ENCODE peak calls at places on chromosomes 7 and 10, in five cellular contexts. One of them, this sample, is unnamed.

GRCh38 chr7:140646931-140647647 is 6.5 kb upstream of the DENND2A start:
- DNase-seq in breast epithelium: no peak
- DNase-seq in AG04450: no peak
- DNase-seq in foreskin fibroblast: peak; percentile 60
- DNase-seq in HCT116: peak; percentile 50
- DNase-seq in this sample: no peak

GRCh38 chr10:70673929-70674559 is 1.7 kb downstream of the ADAMTS14 start:
- DNase-seq in breast epithelium: no peak
- DNase-seq in AG04450: no peak
- DNase-seq in foreskin fibroblast: no peak
- DNase-seq in HCT116: no peak
- DNase-seq in this sample: no peak

GRCh38 chr7:117645456-117646181 is 165.8 kb downstream of the CFTR start:
- DNase-seq in breast epithelium: no peak
- DNase-seq in AG04450: no peak
- DNase-seq in foreskin fibroblast: peak; percentile 3
- DNase-seq in HCT116: no peak
- DNase-seq in this sample: no peak

GRCh38 chr10:58734116-58734515 is 221.4 kb downstream of the BICC1 start:
- DNase-seq in breast epithelium: no peak
- DNase-seq in AG04450: peak; percentile 11
- DNase-seq in foreskin fibroblast: peak; percentile 34
- DNase-seq in HCT116: no peak
- DNase-seq in this sample: no peak

GRCh38 chr7:14837216-14837615 is 65.3 kb downstream of the DGKB start:
- DNase-seq in breast epithelium: no peak
- DNase-seq in AG04450: no peak
- DNase-seq in foreskin fibroblast: peak; percentile 76
- DNase-seq in HCT116: no peak
- DNase-seq in this sample: no peak

GRCh38 chr7:142172932-142173331 is 61.4 kb downstream of the MGAM2 start:
- DNase-seq in breast epithelium: no peak
- DNase-seq in AG04450: no peak
- DNase-seq in foreskin fibroblast: no peak
- DNase-seq in HCT116: no peak
- DNase-seq in this sample: no peak

GRCh38 chr10:44647877-44648542 is 263.1 kb upstream of the CXCL12 start:
- DNase-seq in breast epithelium: no peak
- DNase-seq in AG04450: peak; percentile 71
- DNase-seq in foreskin fibroblast: peak; percentile 94
- DNase-seq in HCT116: no peak
- DNase-seq in this sample: no peak

GRCh38 chr7:88224596-88225275 is 4.9 kb upstream of the SRI start:
- DNase-seq in breast epithelium: no peak
- DNase-seq in AG04450: no peak
- DNase-seq in foreskin fibroblast: peak; percentile 76
- DNase-seq in HCT116: no peak
- DNase-seq in this sample: no peak

GRCh38 chr10:98858525-98858924 is 377.1 kb downstream of the HPSE2 start:
- DNase-seq in breast epithelium: no peak
- DNase-seq in AG04450: no peak
- DNase-seq in foreskin fibroblast: peak; percentile 41
- DNase-seq in HCT116: peak; percentile 39
- DNase-seq in this sample: no peak

GRCh38 chr7:54833021-54833467 is 74.0 kb upstream of the SEC61G start:
- DNase-seq in breast epithelium: no peak
- DNase-seq in AG04450: no peak
- DNase-seq in foreskin fibroblast: no peak
- DNase-seq in HCT116: no peak
- DNase-seq in this sample: no peak

GRCh38 chr7:133650487-133651292 is 397.8 kb downstream of the EXOC4 start:
- DNase-seq in breast epithelium: no peak
- DNase-seq in AG04450: no peak
- DNase-seq in foreskin fibroblast: no peak
- DNase-seq in HCT116: no peak
- DNase-seq in this sample: no peak

GRCh38 chr10:70753841-70754621 is 31.1 kb downstream of the TBATA start:
- DNase-seq in breast epithelium: no peak
- DNase-seq in AG04450: no peak
- DNase-seq in foreskin fibroblast: no peak
- DNase-seq in HCT116: no peak
- DNase-seq in this sample: no peak

GRCh38 chr10:127081946-127082345 is 114.4 kb downstream of the INSYN2A start:
- DNase-seq in breast epithelium: no peak
- DNase-seq in AG04450: no peak
- DNase-seq in foreskin fibroblast: no peak
- DNase-seq in HCT116: no peak
- DNase-seq in this sample: no peak

GRCh38 chr10:82643601-82644000 is 768.6 kb downstream of the NRG3 start:
- DNase-seq in breast epithelium: no peak
- DNase-seq in AG04450: no peak
- DNase-seq in foreskin fibroblast: peak; percentile 68
- DNase-seq in HCT116: no peak
- DNase-seq in this sample: no peak

GRCh38 chr10:28250782-28251181 is 52.1 kb downstream of the MPP7 start:
- DNase-seq in breast epithelium: no peak
- DNase-seq in AG04450: no peak
- DNase-seq in foreskin fibroblast: peak; percentile 27
- DNase-seq in HCT116: no peak
- DNase-seq in this sample: no peak

GRCh38 chr10:63346015-63346441 is 119.7 kb downstream of the JMJD1C start:
- DNase-seq in breast epithelium: no peak
- DNase-seq in AG04450: no peak
- DNase-seq in foreskin fibroblast: peak; percentile 40
- DNase-seq in HCT116: no peak
- DNase-seq in this sample: no peak

GRCh38 chr7:155451522-155452239 is 6.2 kb upstream of the EN2 start:
- DNase-seq in breast epithelium: no peak
- DNase-seq in AG04450: no peak
- DNase-seq in foreskin fibroblast: no peak
- DNase-seq in HCT116: no peak
- DNase-seq in this sample: no peak

GRCh38 chr10:3148041-3148440 is 24.5 kb downstream of the PITRM1 start:
- DNase-seq in breast epithelium: no peak
- DNase-seq in AG04450: no peak
- DNase-seq in foreskin fibroblast: no peak
- DNase-seq in HCT116: no peak
- DNase-seq in this sample: no peak

GRCh38 chr7:157674715-157675426 is 338.1 kb downstream of the DNAJB6 start:
- DNase-seq in breast epithelium: no peak
- DNase-seq in AG04450: no peak
- DNase-seq in foreskin fibroblast: no peak
- DNase-seq in HCT116: no peak
- DNase-seq in this sample: no peak

GRCh38 chr10:98425511-98426352 is 10.8 kb upstream of the PYROXD2 start:
- DNase-seq in breast epithelium: no peak
- DNase-seq in AG04450: no peak
- DNase-seq in foreskin fibroblast: peak; percentile 65
- DNase-seq in HCT116: peak; percentile 48
- DNase-seq in this sample: no peak

GRCh38 chr10:35135861-35136260 is 9.2 kb downstream of the CREM start:
- DNase-seq in breast epithelium: no peak
- DNase-seq in AG04450: no peak
- DNase-seq in foreskin fibroblast: no peak
- DNase-seq in HCT116: no peak
- DNase-seq in this sample: no peak

GRCh38 chr10:110226926-110227641 is 19.7 kb downstream of the MXI1 start:
- DNase-seq in breast epithelium: peak; percentile 74
- DNase-seq in AG04450: no peak
- DNase-seq in foreskin fibroblast: no peak
- DNase-seq in HCT116: peak; percentile 49
- DNase-seq in this sample: no peak

GRCh38 chr10:71269301-71270288 is 49.5 kb upstream of the SLC29A3 start:
- DNase-seq in breast epithelium: no peak
- DNase-seq in AG04450: no peak
- DNase-seq in foreskin fibroblast: peak; percentile 44
- DNase-seq in HCT116: no peak
- DNase-seq in this sample: no peak

GRCh38 chr10:65861249-65861648 is 1064.6 kb upstream of the LRRTM3 start:
- DNase-seq in breast epithelium: no peak
- DNase-seq in AG04450: no peak
- DNase-seq in foreskin fibroblast: no peak
- DNase-seq in HCT116: peak; percentile 28
- DNase-seq in this sample: no peak

GRCh38 chr7:134752006-134752760 is 27.3 kb upstream of the CALD1 start:
- DNase-seq in breast epithelium: no peak
- DNase-seq in AG04450: no peak
- DNase-seq in foreskin fibroblast: peak; percentile 75
- DNase-seq in HCT116: no peak
- DNase-seq in this sample: no peak

GRCh38 chr7:25286756-25287155 is 58.5 kb upstream of the NPVF start:
- DNase-seq in breast epithelium: no peak
- DNase-seq in AG04450: no peak
- DNase-seq in foreskin fibroblast: no peak
- DNase-seq in HCT116: no peak
- DNase-seq in this sample: no peak

GRCh38 chr10:42930516-42931205 is 146.2 kb upstream of the RET start:
- DNase-seq in breast epithelium: no peak
- DNase-seq in AG04450: no peak
- DNase-seq in foreskin fibroblast: no peak
- DNase-seq in HCT116: no peak
- DNase-seq in this sample: no peak

GRCh38 chr10:71039551-71039950 is 151.2 kb upstream of the PCBD1 start:
- DNase-seq in breast epithelium: no peak
- DNase-seq in AG04450: no peak
- DNase-seq in foreskin fibroblast: no peak
- DNase-seq in HCT116: no peak
- DNase-seq in this sample: no peak

GRCh38 chr10:17645591-17646345 is 1.8 kb downstream of the STAM start:
- DNase-seq in breast epithelium: no peak
- DNase-seq in AG04450: no peak
- DNase-seq in foreskin fibroblast: no peak
- DNase-seq in HCT116: no peak
- DNase-seq in this sample: no peak

GRCh38 chr7:44727346-44728262 is 21.0 kb upstream of the ZMIZ2 start:
- DNase-seq in breast epithelium: no peak
- DNase-seq in AG04450: peak; percentile 34
- DNase-seq in foreskin fibroblast: peak; percentile 86
- DNase-seq in HCT116: no peak
- DNase-seq in this sample: no peak

GRCh38 chr7:154791611-154792010 is 211.3 kb downstream of the PAXIP1 start:
- DNase-seq in breast epithelium: no peak
- DNase-seq in AG04450: no peak
- DNase-seq in foreskin fibroblast: no peak
- DNase-seq in HCT116: no peak
- DNase-seq in this sample: no peak

DNA sequence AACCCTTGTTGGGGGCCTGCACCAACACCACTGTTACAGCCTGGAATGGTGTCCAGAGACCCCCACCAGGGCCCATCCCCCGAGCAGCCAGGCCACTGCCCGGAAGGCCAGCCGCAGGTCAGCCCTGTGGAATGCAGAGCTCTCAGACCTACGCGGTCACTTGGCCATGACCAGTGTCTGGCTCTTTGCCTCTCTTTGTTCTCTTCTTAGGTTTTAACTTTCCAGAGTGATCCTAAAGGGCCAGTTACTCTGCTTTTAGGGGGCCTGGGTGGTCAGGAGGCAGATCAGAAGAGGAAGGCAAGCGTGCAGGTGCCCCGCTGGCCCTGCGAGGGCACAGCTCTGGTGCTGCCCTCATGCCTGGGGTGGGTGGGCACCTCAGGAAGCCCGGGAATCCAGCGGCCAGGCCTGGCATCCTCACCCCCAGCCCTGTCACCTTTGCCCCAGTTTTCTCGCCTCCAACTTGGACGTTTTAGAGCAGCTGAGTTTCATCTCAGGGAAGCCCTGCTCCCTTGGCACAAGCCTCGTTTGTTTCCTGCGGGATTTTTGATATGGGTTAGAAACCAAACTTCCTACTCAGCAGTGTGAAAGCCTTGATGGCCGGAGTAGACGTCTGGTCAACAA is 62.5 kb upstream of the CHST15 start:
- DNase-seq in breast epithelium: no peak
- DNase-seq in AG04450: no peak
- DNase-seq in foreskin fibroblast: no peak
- DNase-seq in HCT116: no peak
- DNase-seq in this sample: no peak
- H3K4me3 ChIP-seq in breast epithelium: no peak overlapping the region
- H3K4me3 ChIP-seq in AG04450: no peak overlapping the region
- H3K4me3 ChIP-seq in foreskin fibroblast: no peak overlapping the region
- H3K4me3 ChIP-seq in HCT116: no peak overlapping the region
- H3K4me3 ChIP-seq in this sample: no peak overlapping the region

DNA sequence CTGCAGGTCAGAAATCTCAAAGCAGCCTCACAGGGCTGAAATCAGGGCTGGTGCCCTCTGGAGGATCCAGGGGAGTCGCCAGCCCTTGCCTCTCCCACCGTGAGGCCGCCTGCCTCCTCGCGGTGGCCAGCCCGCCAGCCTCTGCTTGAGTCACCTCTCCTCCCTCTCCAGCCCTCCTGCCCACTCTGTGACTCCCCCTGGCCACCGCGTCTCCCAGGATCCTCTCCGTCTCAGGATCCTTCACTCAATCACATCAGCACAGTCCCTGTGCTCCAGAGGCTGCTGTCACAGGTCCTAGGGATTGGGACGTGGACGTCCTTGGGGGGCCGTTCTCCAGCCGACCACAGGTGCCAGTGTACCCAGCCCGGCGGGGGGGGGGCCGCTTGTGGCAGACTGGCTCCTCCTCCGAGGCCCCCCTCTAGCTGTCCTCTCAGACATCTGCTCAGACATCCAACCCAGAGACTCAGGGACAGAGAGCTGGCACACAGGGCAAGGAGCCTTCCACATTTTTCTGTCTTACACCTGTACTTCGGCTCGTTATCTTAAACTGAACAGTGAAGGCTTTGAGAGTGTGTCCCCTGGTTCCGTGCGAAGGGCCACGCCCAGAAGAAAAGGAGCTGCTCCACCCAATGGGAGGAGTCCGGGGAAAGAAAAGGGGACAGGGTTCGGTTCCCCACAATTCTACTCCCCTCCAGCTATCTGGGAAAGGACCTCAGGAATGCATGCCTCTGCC is 9.4 kb upstream of the PPP2R2D start:
- DNase-seq in breast epithelium: no peak
- DNase-seq in AG04450: no peak
- DNase-seq in foreskin fibroblast: peak; percentile 25
- DNase-seq in HCT116: no peak
- DNase-seq in this sample: no peak
- TF ChIP-seq CTCF in breast epithelium: no peak
- TF ChIP-seq CTCF in AG04450: no peak
- TF ChIP-seq CTCF in foreskin fibroblast: no peak
- TF ChIP-seq CTCF in HCT116: peak; percentile 68
- TF ChIP-seq CTCF in this sample: no peak

GRCh38 chr10:132066186-132066585 is 440 bp downstream of the JAKMIP3 start:
- DNase-seq in breast epithelium: no peak
- DNase-seq in AG04450: no peak
- DNase-seq in foreskin fibroblast: peak; percentile 24
- DNase-seq in HCT116: no peak
- DNase-seq in this sample: no peak
- H3K4me3 ChIP-seq in breast epithelium: peak overlapping the region; percentile 56
- H3K4me3 ChIP-seq in AG04450: peak overlapping the region; percentile 69
- H3K4me3 ChIP-seq in foreskin fibroblast: peak overlapping the region; percentile 62
- H3K4me3 ChIP-seq in HCT116: no peak overlapping the region
- H3K4me3 ChIP-seq in this sample: peak overlapping the region; percentile 71

DNA sequence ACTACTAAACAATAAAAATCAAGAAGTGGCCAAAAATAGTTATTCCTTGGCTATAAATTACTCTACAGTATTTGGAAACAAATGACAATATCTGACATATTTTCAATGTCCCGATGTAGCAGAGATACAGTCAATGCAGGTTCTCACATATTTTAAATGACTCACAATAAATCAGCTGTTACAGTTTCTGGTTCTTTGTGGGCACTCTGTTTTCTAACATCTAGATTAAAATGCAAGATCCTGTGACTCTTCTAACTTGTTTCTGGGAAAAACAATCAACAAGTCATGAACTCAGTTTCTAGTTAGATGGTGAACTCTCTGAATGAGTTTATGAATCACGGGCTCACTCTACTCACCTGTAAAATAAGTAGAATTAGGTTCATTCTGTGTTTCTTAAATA is 849.6 kb upstream of the MBL2 start:
- DNase-seq in breast epithelium: no peak
- DNase-seq in AG04450: no peak
- DNase-seq in foreskin fibroblast: no peak
- DNase-seq in HCT116: no peak
- DNase-seq in this sample: no peak
- TF ChIP-seq CTCF in breast epithelium: no peak
- TF ChIP-seq CTCF in AG04450: no peak
- TF ChIP-seq CTCF in foreskin fibroblast: no peak
- TF ChIP-seq CTCF in HCT116: no peak
- TF ChIP-seq CTCF in this sample: no peak

This sample was measured in LNCaP clone FGC.